ENCODE peak calls at places on chromosomes 7 and 10, in seven cellular contexts. Z is heart right ventricle, N is C1 segment of cervical spinal cord, O is T follicular helper cell, E is NCI-H1694 treated with DMSO at 0.1 percent for 48 hours, C is endothelial cell, R is AG09309. J is an unnamed sample.

GRCh38 chr7:68269410-68269809 is 1272.8 kb downstream of the TYW1 start:
- DNase-seq in Z (no peak), N (no peak), O (no peak), E (no peak), C (no peak), R (no peak), J (no peak)

GRCh38 chr10:58982470-58983239 is 193.8 kb upstream of the PHYHIPL start:
- DNase-seq in Z (no peak), N (no peak), O (no peak), E (no peak), C (no peak), R (no peak), J (no peak)

GRCh38 chr10:101467286-101467770 is 113.4 kb downstream of the BTRC start:
- DNase-seq in Z (peak; percentile 46), N (no peak), O (peak; percentile 6), E (peak; percentile 79), C (peak; percentile 32), R (peak; percentile 57), J (peak; percentile 86)

GRCh38 chr7:53768191-53768590 is 732.8 kb downstream of the POM121L12 start:
- DNase-seq in Z (no peak), N (no peak), O (no peak), E (no peak), C (no peak), R (no peak), J (no peak)

GRCh38 chr7:78139335-78139734 is 340.8 kb downstream of the PHTF2 start:
- DNase-seq in Z (no peak), N (no peak), O (no peak), E (no peak), C (no peak), R (peak; percentile 55), J (no peak)

GRCh38 chr10:23417254-23417653 is 21.6 kb upstream of the OTUD1 start:
- DNase-seq in Z (no peak), N (no peak), O (no peak), E (no peak), C (no peak), R (no peak), J (no peak)

GRCh38 chr10:106387063-106387462 is 777.4 kb downstream of the SORCS1 start:
- DNase-seq in Z (no peak), N (no peak), O (no peak), E (no peak), C (no peak), R (no peak), J (no peak)

GRCh38 chr10:123144697-123145541 is 3.0 kb upstream of the HMX2 start:
- DNase-seq in Z (no peak), N (no peak), O (no peak), E (no peak), C (no peak), R (no peak), J (no peak)

GRCh38 chr10:44184633-44185314 is 200.1 kb downstream of the CXCL12 start:
- DNase-seq in Z (no peak), N (no peak), O (no peak), E (no peak), C (no peak), R (no peak), J (no peak)

GRCh38 chr7:130152270-130153141 is 52.7 kb downstream of the TMEM209 start:
- DNase-seq in Z (no peak), N (no peak), O (no peak), E (no peak), C (no peak), R (no peak), J (no peak)

GRCh38 chr10:73159038-73159648 is 8.7 kb downstream of the ECD start:
- DNase-seq in Z (peak; percentile 47), N (no peak), O (peak; percentile 44), E (peak; percentile 16), C (peak; percentile 54), R (no peak), J (peak; percentile 77)

GRCh38 chr10:74282853-74283205 is 131.8 kb downstream of the ADK start:
- DNase-seq in Z (no peak), N (no peak), O (no peak), E (no peak), C (no peak), R (no peak), J (no peak)

GRCh38 chr7:118288098-118288497 is 63.6 kb downstream of the ANKRD7 start:
- DNase-seq in Z (no peak), N (no peak), O (no peak), E (no peak), C (no peak), R (no peak), J (no peak)

GRCh38 chr7:157506268-157506667 is 169.5 kb downstream of the DNAJB6 start:
- DNase-seq in Z (no peak), N (no peak), O (no peak), E (no peak), C (no peak), R (no peak), J (no peak)

J was measured in G401.